ENCODE peak calls at places on chromosome 5, in six cellular contexts. One of them, this sample, is unnamed.

GRCh38 chr5:154723740-154724505 is 31.3 kb upstream of the LARP1 start:
- DNase-seq in GM23338: no peak
- DNase-seq in GM23248: peak; percentile 66
- DNase-seq in neural progenitor cell: no peak
- DNase-seq in hepatocyte: peak; percentile 63
- DNase-seq in HCT116: no peak
- DNase-seq in this sample: no peak

GRCh38 chr5:78526049-78526525 is 122.5 kb downstream of the LHFPL2 start:
- DNase-seq in hepatocyte: no peak
- DNase-seq in HCT116: no peak
- DNase-seq in GM23338: no peak
- DNase-seq in GM23248: peak; percentile 96
- DNase-seq in neural progenitor cell: no peak
- DNase-seq in this sample: no peak

GRCh38 chr5:80985600-80986228 is 25.6 kb downstream of the RASGRF2 start:
- DNase-seq in HCT116: no peak
- DNase-seq in neural progenitor cell: no peak
- DNase-seq in GM23338: no peak
- DNase-seq in hepatocyte: no peak
- DNase-seq in GM23248: no peak
- DNase-seq in this sample: no peak

GRCh38 chr5:134511796-134512660 is 13.4 kb upstream of the JADE2 start:
- DNase-seq in hepatocyte: peak; percentile 83
- DNase-seq in HCT116: no peak
- DNase-seq in neural progenitor cell: peak; percentile 26
- DNase-seq in GM23248: peak; percentile 71
- DNase-seq in GM23338: peak; percentile 87
- DNase-seq in this sample: no peak

GRCh38 chr5:160797020-160797419 is 55.0 kb downstream of the ATP10B start:
- DNase-seq in neural progenitor cell: no peak
- DNase-seq in GM23248: no peak
- DNase-seq in hepatocyte: no peak
- DNase-seq in GM23338: no peak
- DNase-seq in HCT116: no peak
- DNase-seq in this sample: no peak

GRCh38 chr5:178524093-178524882 is 65.9 kb downstream of the COL23A1 start:
- DNase-seq in GM23248: no peak
- DNase-seq in neural progenitor cell: no peak
- DNase-seq in HCT116: no peak
- DNase-seq in hepatocyte: no peak
- DNase-seq in GM23338: no peak
- DNase-seq in this sample: no peak

GRCh38 chr5:112221118-112221517 is 198.0 kb downstream of the EPB41L4A start:
- DNase-seq in hepatocyte: peak; percentile 10
- DNase-seq in GM23248: no peak
- DNase-seq in GM23338: no peak
- DNase-seq in HCT116: no peak
- DNase-seq in neural progenitor cell: no peak
- DNase-seq in this sample: no peak

GRCh38 chr5:179530069-179530998 is 20.0 kb upstream of the RUFY1 start:
- DNase-seq in neural progenitor cell: peak; percentile 68
- DNase-seq in GM23248: peak; percentile 47
- DNase-seq in HCT116: no peak
- DNase-seq in hepatocyte: peak; percentile 75
- DNase-seq in GM23338: peak; percentile 89
- DNase-seq in this sample: no peak

GRCh38 chr5:134133213-134133994 is 18.9 kb downstream of the TCF7 start:
- DNase-seq in hepatocyte: no peak
- DNase-seq in neural progenitor cell: no peak
- DNase-seq in GM23248: no peak
- DNase-seq in HCT116: no peak
- DNase-seq in GM23338: no peak
- DNase-seq in this sample: no peak

GRCh38 chr5:169923988-169924387 is 56.3 kb downstream of the INSYN2B start:
- DNase-seq in hepatocyte: no peak
- DNase-seq in GM23248: no peak
- DNase-seq in neural progenitor cell: no peak
- DNase-seq in GM23338: no peak
- DNase-seq in HCT116: no peak
- DNase-seq in this sample: no peak

GRCh38 chr5:42950466-42951168 is 89.5 kb downstream of the ANXA2R start:
- DNase-seq in GM23248: peak; percentile 99
- DNase-seq in neural progenitor cell: no peak
- DNase-seq in hepatocyte: no peak
- DNase-seq in GM23338: peak; percentile 88
- DNase-seq in HCT116: peak; percentile 97
- DNase-seq in this sample: peak; percentile 31

GRCh38 chr5:14522721-14523120 is 58.9 kb upstream of the OTULINL start:
- DNase-seq in neural progenitor cell: no peak
- DNase-seq in GM23248: no peak
- DNase-seq in hepatocyte: no peak
- DNase-seq in GM23338: no peak
- DNase-seq in HCT116: no peak
- DNase-seq in this sample: no peak

GRCh38 chr5:147188200-147189108 is 46.4 kb upstream of the STK32A start:
- DNase-seq in GM23338: peak; percentile 87
- DNase-seq in HCT116: peak; percentile 42
- DNase-seq in neural progenitor cell: peak; percentile 84
- DNase-seq in hepatocyte: peak; percentile 88
- DNase-seq in GM23248: peak; percentile 75
- DNase-seq in this sample: peak; percentile 46

GRCh38 chr5:142145106-142145900 is 36.7 kb downstream of the NDFIP1 start:
- DNase-seq in neural progenitor cell: peak; percentile 71
- DNase-seq in hepatocyte: peak; percentile 83
- DNase-seq in GM23338: peak; percentile 92
- DNase-seq in GM23248: peak; percentile 80
- DNase-seq in HCT116: peak; percentile 45
- DNase-seq in this sample: peak; percentile 57

GRCh38 chr5:76298852-76299251 is 104.2 kb upstream of the IQGAP2 start:
- DNase-seq in HCT116: no peak
- DNase-seq in hepatocyte: no peak
- DNase-seq in GM23338: no peak
- DNase-seq in neural progenitor cell: no peak
- DNase-seq in GM23248: no peak
- DNase-seq in this sample: no peak

GRCh38 chr5:89246252-89246651 is 363.3 kb upstream of the MEF2C start:
- DNase-seq in GM23338: no peak
- DNase-seq in hepatocyte: no peak
- DNase-seq in neural progenitor cell: no peak
- DNase-seq in GM23248: peak; percentile 15
- DNase-seq in HCT116: no peak
- DNase-seq in this sample: no peak

GRCh38 chr5:60961685-60962084 is 16.7 kb downstream of the NDUFAF2 start:
- DNase-seq in hepatocyte: no peak
- DNase-seq in GM23248: peak; percentile 52
- DNase-seq in neural progenitor cell: no peak
- DNase-seq in HCT116: no peak
- DNase-seq in GM23338: no peak
- DNase-seq in this sample: no peak

GRCh38 chr5:7364226-7364875 is 31.6 kb upstream of the ADCY2 start:
- DNase-seq in GM23248: no peak
- DNase-seq in HCT116: no peak
- DNase-seq in GM23338: peak; percentile 55
- DNase-seq in neural progenitor cell: no peak
- DNase-seq in hepatocyte: no peak
- DNase-seq in this sample: no peak

GRCh38 chr5:177189416-177189815 is 55.8 kb downstream of the NSD1 start:
- DNase-seq in neural progenitor cell: no peak
- DNase-seq in HCT116: no peak
- DNase-seq in GM23248: peak; percentile 46
- DNase-seq in hepatocyte: no peak
- DNase-seq in GM23338: no peak
- DNase-seq in this sample: no peak

GRCh38 chr5:170067152-170067551 is 38.5 kb upstream of the FOXI1 start:
- DNase-seq in GM23248: no peak
- DNase-seq in neural progenitor cell: no peak
- DNase-seq in hepatocyte: no peak
- DNase-seq in HCT116: no peak
- DNase-seq in GM23338: no peak
- DNase-seq in this sample: no peak

DNA sequence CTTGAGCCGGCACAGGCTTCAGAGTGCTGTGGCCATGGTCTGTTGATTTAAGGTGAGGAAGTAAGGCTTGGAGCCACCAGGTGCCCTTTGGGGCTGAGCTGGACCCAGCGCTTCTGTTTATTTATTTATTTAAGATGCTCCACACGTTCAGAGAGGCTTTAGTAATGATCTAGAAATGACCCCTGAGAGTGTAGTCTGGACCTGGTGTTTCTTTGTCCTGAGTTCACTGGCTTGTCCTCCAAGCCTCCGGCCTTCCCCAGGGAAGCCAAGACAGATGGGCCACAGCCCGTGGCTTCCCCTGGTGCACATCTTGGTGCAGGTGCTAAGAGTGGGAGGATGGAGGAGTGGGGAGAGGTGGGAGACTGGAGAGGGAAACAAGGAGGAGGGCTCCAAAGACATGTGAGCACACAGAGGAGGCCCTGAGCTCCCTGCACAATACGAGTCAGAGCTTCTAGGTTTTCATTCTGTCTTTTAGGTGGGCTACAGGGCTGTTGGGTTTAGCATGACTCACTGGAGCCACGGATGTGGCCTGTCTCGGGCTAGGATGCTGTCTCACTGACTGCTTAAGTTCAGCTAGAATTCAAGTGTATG is 56.9 kb downstream of the AHRR start:
- DNase-seq in hepatocyte: no peak
- DNase-seq in HCT116: no peak
- DNase-seq in GM23338: no peak
- DNase-seq in GM23248: peak; percentile 75
- DNase-seq in neural progenitor cell: no peak
- DNase-seq in this sample: peak; percentile 4
- TF ChIP-seq EZH2phosphoT487 in hepatocyte: no peak
- TF ChIP-seq EZH2phosphoT487 in HCT116: no peak
- TF ChIP-seq EZH2phosphoT487 in GM23338: no peak
- TF ChIP-seq EZH2phosphoT487 in GM23248: no peak
- TF ChIP-seq EZH2phosphoT487 in neural progenitor cell: no peak
- TF ChIP-seq EZH2phosphoT487 in this sample: no peak

DNA sequence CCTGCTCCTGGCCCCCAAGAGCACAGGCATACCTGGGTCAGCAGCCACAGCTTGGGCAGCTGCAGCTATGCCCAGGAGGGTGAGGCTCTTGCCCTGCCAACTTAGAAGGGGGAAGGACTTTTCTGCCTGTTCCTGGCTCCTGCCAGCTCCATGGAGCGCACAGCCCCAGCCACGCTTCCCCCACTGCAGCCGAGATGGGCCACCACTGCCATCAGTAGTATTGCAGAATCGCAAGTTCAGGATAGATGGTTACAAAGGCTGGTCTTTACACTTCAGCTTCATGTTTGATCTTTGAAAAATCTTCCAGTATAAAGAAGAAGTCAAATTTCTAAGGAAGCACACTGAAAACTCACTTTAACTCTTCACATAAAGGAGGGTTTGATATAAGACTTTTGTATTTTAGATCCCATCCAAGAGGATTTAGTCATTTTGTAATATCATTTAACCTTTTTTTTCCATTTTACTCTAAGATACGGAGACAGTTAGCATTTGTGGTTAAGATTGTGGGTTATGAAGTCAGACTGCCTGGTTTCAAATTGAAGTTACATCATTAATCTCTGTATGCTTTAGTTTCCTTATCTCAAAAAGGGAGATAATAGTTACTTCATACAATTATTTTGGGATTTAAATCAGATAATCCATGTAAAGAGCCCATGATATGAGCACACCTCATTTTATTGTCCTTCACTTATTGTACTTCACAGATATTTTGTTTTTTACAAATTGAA is 81.9 kb downstream of the NLN start:
- DNase-seq in HCT116: no peak
- DNase-seq in GM23338: no peak
- DNase-seq in neural progenitor cell: no peak
- DNase-seq in hepatocyte: no peak
- DNase-seq in GM23248: no peak
- DNase-seq in this sample: no peak
- TF ChIP-seq EZH2phosphoT487 in HCT116: no peak
- TF ChIP-seq EZH2phosphoT487 in GM23338: no peak
- TF ChIP-seq EZH2phosphoT487 in neural progenitor cell: no peak
- TF ChIP-seq EZH2phosphoT487 in hepatocyte: no peak
- TF ChIP-seq EZH2phosphoT487 in GM23248: no peak
- TF ChIP-seq EZH2phosphoT487 in this sample: no peak

DNA sequence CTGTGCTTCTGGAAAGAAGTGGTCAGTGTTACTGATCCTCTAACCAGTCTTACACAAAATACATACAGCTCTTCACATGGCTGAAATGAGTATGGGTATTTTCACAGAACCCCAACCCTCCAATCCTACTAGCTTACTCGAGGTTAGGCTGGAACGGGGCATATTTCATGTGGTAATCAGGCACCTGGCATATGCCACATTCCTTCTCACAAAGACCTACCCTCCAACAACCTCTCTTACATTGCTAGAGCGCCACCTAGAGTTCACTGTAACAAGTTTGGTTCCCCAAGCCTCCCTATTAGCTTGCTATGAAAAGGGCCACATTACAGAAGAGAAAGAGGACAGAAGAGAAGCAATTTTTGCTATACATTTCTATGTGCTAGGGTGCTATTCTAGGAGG is 597.3 kb downstream of the PRELID2 start:
- DNase-seq in GM23338: peak; percentile 98
- DNase-seq in hepatocyte: peak; percentile 87
- DNase-seq in neural progenitor cell: peak; percentile 93
- DNase-seq in HCT116: peak; percentile 69
- DNase-seq in GM23248: peak; percentile 66
- DNase-seq in this sample: peak; percentile 19
- TF ChIP-seq EZH2phosphoT487 in GM23338: no peak
- TF ChIP-seq EZH2phosphoT487 in hepatocyte: no peak
- TF ChIP-seq EZH2phosphoT487 in neural progenitor cell: no peak
- TF ChIP-seq EZH2phosphoT487 in HCT116: no peak
- TF ChIP-seq EZH2phosphoT487 in GM23248: no peak
- TF ChIP-seq EZH2phosphoT487 in this sample: no peak

GRCh38 chr5:79827159-79827562 is 137.5 kb downstream of the CMYA5 start:
- DNase-seq in GM23338: no peak
- DNase-seq in GM23248: no peak
- DNase-seq in HCT116: no peak
- DNase-seq in neural progenitor cell: no peak
- DNase-seq in hepatocyte: no peak
- DNase-seq in this sample: no peak

GRCh38 chr5:79831381-79831780 is 141.7 kb downstream of the CMYA5 start:
- DNase-seq in GM23248: peak; percentile 57
- DNase-seq in HCT116: no peak
- DNase-seq in hepatocyte: no peak
- DNase-seq in neural progenitor cell: no peak
- DNase-seq in GM23338: no peak
- DNase-seq in this sample: no peak

GRCh38 chr5:79831910-79832309 is 142.3 kb downstream of the CMYA5 start:
- DNase-seq in hepatocyte: no peak
- DNase-seq in HCT116: no peak
- DNase-seq in GM23338: no peak
- DNase-seq in neural progenitor cell: no peak
- DNase-seq in GM23248: peak; percentile 56
- DNase-seq in this sample: no peak

GRCh38 chr5:79825802-79826201 is 136.2 kb downstream of the CMYA5 start:
- DNase-seq in HCT116: no peak
- DNase-seq in hepatocyte: no peak
- DNase-seq in neural progenitor cell: no peak
- DNase-seq in GM23248: no peak
- DNase-seq in GM23338: no peak
- DNase-seq in this sample: no peak

DNA sequence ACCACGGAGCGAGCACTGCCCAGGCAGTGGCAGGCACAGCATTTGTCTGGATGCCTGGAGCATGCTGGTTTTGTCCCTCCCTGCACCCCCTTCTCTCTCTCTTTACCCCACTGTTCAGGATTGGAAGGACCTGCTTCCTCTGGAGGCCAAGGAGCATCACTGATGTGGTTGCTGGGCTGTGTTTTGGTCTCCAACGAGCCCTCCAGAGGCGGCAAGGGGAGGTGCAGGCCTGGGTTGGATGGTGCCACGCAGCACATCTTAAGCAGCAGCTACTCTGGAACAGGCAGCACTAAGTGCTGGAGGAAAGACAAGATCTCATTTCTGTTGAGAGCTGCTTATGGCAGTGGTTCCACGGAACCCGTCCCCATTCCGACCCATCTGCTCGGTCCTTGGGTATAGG is 139.6 kb downstream of the CMYA5 start:
- DNase-seq in hepatocyte: peak; percentile 18
- DNase-seq in GM23248: peak; percentile 20
- DNase-seq in HCT116: no peak
- DNase-seq in neural progenitor cell: peak; percentile 71
- DNase-seq in GM23338: peak; percentile 83
- DNase-seq in this sample: no peak
- TF ChIP-seq EZH2phosphoT487 in hepatocyte: no peak
- TF ChIP-seq EZH2phosphoT487 in GM23248: no peak
- TF ChIP-seq EZH2phosphoT487 in HCT116: no peak
- TF ChIP-seq EZH2phosphoT487 in neural progenitor cell: no peak
- TF ChIP-seq EZH2phosphoT487 in GM23338: no peak
- TF ChIP-seq EZH2phosphoT487 in this sample: no peak